ENCODE peak calls at places on chromosomes 1 and 21, in six cellular contexts. One of them, this sample, is unnamed.

GRCh38 chr1:115676498-115677171 is 34.9 kb downstream of the VANGL1 start:
- DNase-seq in mesenchymal stem cell: no peak
- DNase-seq in H9: no peak
- DNase-seq in mesendoderm: no peak
- DNase-seq in IMR-90: no peak
- DNase-seq in neuronal stem cell: peak; percentile 20
- DNase-seq in this sample: no peak

GRCh38 chr1:68202239-68202832 is 30.0 kb downstream of the WLS start:
- DNase-seq in mesenchymal stem cell: no peak
- DNase-seq in H9: no peak
- DNase-seq in mesendoderm: no peak
- DNase-seq in IMR-90: peak; percentile 74
- DNase-seq in neuronal stem cell: no peak
- DNase-seq in this sample: no peak

GRCh38 chr1:69455718-69456117 is 112.0 kb upstream of the LRRC7 start:
- DNase-seq in mesenchymal stem cell: no peak
- DNase-seq in H9: no peak
- DNase-seq in mesendoderm: no peak
- DNase-seq in IMR-90: no peak
- DNase-seq in neuronal stem cell: no peak
- DNase-seq in this sample: no peak

GRCh38 chr21:29092102-29092959 is 18.9 kb upstream of the CCT8 start:
- DNase-seq in mesenchymal stem cell: peak; percentile 78
- DNase-seq in H9: no peak
- DNase-seq in mesendoderm: no peak
- DNase-seq in IMR-90: peak; percentile 73
- DNase-seq in neuronal stem cell: no peak
- DNase-seq in this sample: no peak

GRCh38 chr21:44875341-44875740 is 1.9 kb upstream of the PTTG1IP start:
- DNase-seq in mesenchymal stem cell: no peak
- DNase-seq in H9: no peak
- DNase-seq in mesendoderm: no peak
- DNase-seq in IMR-90: peak; percentile 22
- DNase-seq in neuronal stem cell: no peak
- DNase-seq in this sample: peak; percentile 30

GRCh38 chr1:185825556-185825955 is 91.4 kb downstream of the HMCN1 start:
- DNase-seq in mesenchymal stem cell: peak; percentile 67
- DNase-seq in H9: no peak
- DNase-seq in mesendoderm: no peak
- DNase-seq in IMR-90: no peak
- DNase-seq in neuronal stem cell: no peak
- DNase-seq in this sample: no peak

GRCh38 chr1:243420968-243421675 is 165.3 kb downstream of the SDCCAG8 start:
- DNase-seq in mesenchymal stem cell: no peak
- DNase-seq in H9: no peak
- DNase-seq in mesendoderm: no peak
- DNase-seq in IMR-90: no peak
- DNase-seq in neuronal stem cell: no peak
- DNase-seq in this sample: no peak

GRCh38 chr1:1179339-1179982 is 5.8 kb downstream of the TTLL10 start:
- DNase-seq in mesenchymal stem cell: no peak
- DNase-seq in H9: peak; percentile 29
- DNase-seq in mesendoderm: no peak
- DNase-seq in IMR-90: no peak
- DNase-seq in neuronal stem cell: no peak
- DNase-seq in this sample: no peak

GRCh38 chr1:179393721-179394120 is 27.9 kb downstream of the AXDND1 start:
- DNase-seq in mesenchymal stem cell: no peak
- DNase-seq in H9: no peak
- DNase-seq in mesendoderm: no peak
- DNase-seq in IMR-90: no peak
- DNase-seq in neuronal stem cell: no peak
- DNase-seq in this sample: peak; percentile 55

GRCh38 chr1:201563406-201563780 is 24.5 kb downstream of the NAV1 start:
- DNase-seq in mesenchymal stem cell: no peak
- DNase-seq in H9: no peak
- DNase-seq in mesendoderm: no peak
- DNase-seq in IMR-90: no peak
- DNase-seq in neuronal stem cell: no peak
- DNase-seq in this sample: no peak

GRCh38 chr1:208089971-208090755 is 154.0 kb downstream of the PLXNA2 start:
- DNase-seq in mesenchymal stem cell: no peak
- DNase-seq in H9: no peak
- DNase-seq in mesendoderm: no peak
- DNase-seq in IMR-90: peak; percentile 36
- DNase-seq in neuronal stem cell: no peak
- DNase-seq in this sample: no peak

GRCh38 chr1:51926171-51926812 is 47.8 kb upstream of the NRDC start:
- DNase-seq in mesenchymal stem cell: peak; percentile 46
- DNase-seq in H9: peak; percentile 57
- DNase-seq in mesendoderm: peak; percentile 79
- DNase-seq in IMR-90: peak; percentile 59
- DNase-seq in neuronal stem cell: peak; percentile 20
- DNase-seq in this sample: no peak

GRCh38 chr1:186681136-186681535 is 913 bp upstream of the PTGS2 start:
- DNase-seq in mesenchymal stem cell: no peak
- DNase-seq in H9: no peak
- DNase-seq in mesendoderm: peak; percentile 5
- DNase-seq in IMR-90: peak; percentile 6
- DNase-seq in neuronal stem cell: no peak
- DNase-seq in this sample: no peak

GRCh38 chr1:174053826-174054225 is 31.7 kb upstream of the RC3H1 start:
- DNase-seq in mesenchymal stem cell: no peak
- DNase-seq in H9: no peak
- DNase-seq in mesendoderm: no peak
- DNase-seq in IMR-90: no peak
- DNase-seq in neuronal stem cell: no peak
- DNase-seq in this sample: no peak

GRCh38 chr1:223353939-223354338 is 10.0 kb downstream of the SUSD4 start:
- DNase-seq in mesenchymal stem cell: no peak
- DNase-seq in H9: no peak
- DNase-seq in mesendoderm: no peak
- DNase-seq in IMR-90: no peak
- DNase-seq in neuronal stem cell: no peak
- DNase-seq in this sample: no peak

GRCh38 chr21:37237346-37237745 is 29.8 kb downstream of the VPS26C start:
- DNase-seq in mesenchymal stem cell: no peak
- DNase-seq in H9: no peak
- DNase-seq in mesendoderm: no peak
- DNase-seq in IMR-90: no peak
- DNase-seq in neuronal stem cell: no peak
- DNase-seq in this sample: no peak

GRCh38 chr1:193786041-193786440 is 599.6 kb upstream of the B3GALT2 start:
- DNase-seq in mesenchymal stem cell: no peak
- DNase-seq in H9: no peak
- DNase-seq in mesendoderm: no peak
- DNase-seq in IMR-90: peak; percentile 17
- DNase-seq in neuronal stem cell: no peak
- DNase-seq in this sample: no peak

GRCh38 chr1:226373376-226373775 is 34.5 kb downstream of the PARP1 start:
- DNase-seq in mesenchymal stem cell: no peak
- DNase-seq in H9: no peak
- DNase-seq in mesendoderm: no peak
- DNase-seq in IMR-90: no peak
- DNase-seq in neuronal stem cell: no peak
- DNase-seq in this sample: no peak

GRCh38 chr1:144101397-144102050 is 129.7 kb upstream of the FAM72C start:
- DNase-seq in mesenchymal stem cell: no peak
- DNase-seq in H9: peak; percentile 36
- DNase-seq in mesendoderm: no peak
- DNase-seq in IMR-90: no peak
- DNase-seq in neuronal stem cell: no peak
- DNase-seq in this sample: peak; percentile 0

GRCh38 chr1:226572325-226572726 is 23.8 kb downstream of the STUM start:
- DNase-seq in mesenchymal stem cell: no peak
- DNase-seq in H9: no peak
- DNase-seq in mesendoderm: no peak
- DNase-seq in IMR-90: no peak
- DNase-seq in neuronal stem cell: no peak
- DNase-seq in this sample: no peak

GRCh38 chr1:215923129-215923824 is 356.2 kb downstream of the KCTD3 start:
- DNase-seq in mesenchymal stem cell: peak; percentile 23
- DNase-seq in H9: no peak
- DNase-seq in mesendoderm: peak; percentile 18
- DNase-seq in IMR-90: peak; percentile 44
- DNase-seq in neuronal stem cell: no peak
- DNase-seq in this sample: peak; percentile 43

GRCh38 chr1:156122519-156123355 is 8.2 kb downstream of the LMNA start:
- DNase-seq in mesenchymal stem cell: peak; percentile 94
- DNase-seq in H9: no peak
- DNase-seq in mesendoderm: peak; percentile 56
- DNase-seq in IMR-90: peak; percentile 92
- DNase-seq in neuronal stem cell: no peak
- DNase-seq in this sample: peak; percentile 79

GRCh38 chr1:212671342-212672031 is 28.2 kb downstream of the BATF3 start:
- DNase-seq in mesenchymal stem cell: peak; percentile 80
- DNase-seq in H9: peak; percentile 45
- DNase-seq in mesendoderm: peak; percentile 91
- DNase-seq in IMR-90: peak; percentile 69
- DNase-seq in neuronal stem cell: no peak
- DNase-seq in this sample: peak; percentile 91

GRCh38 chr21:26715116-26715515 is 130.1 kb downstream of the ADAMTS1 start:
- DNase-seq in mesenchymal stem cell: no peak
- DNase-seq in H9: no peak
- DNase-seq in mesendoderm: peak; percentile 87
- DNase-seq in IMR-90: no peak
- DNase-seq in neuronal stem cell: no peak
- DNase-seq in this sample: peak; percentile 94

GRCh38 chr1:108747128-108747827 is 804 bp downstream of the STXBP3 start:
- DNase-seq in mesenchymal stem cell: peak; percentile 94
- DNase-seq in H9: peak; percentile 78
- DNase-seq in mesendoderm: peak; percentile 84
- DNase-seq in IMR-90: peak; percentile 84
- DNase-seq in neuronal stem cell: peak; percentile 51
- DNase-seq in this sample: peak; percentile 80

GRCh38 chr1:204151562-204152309 is at the start of gene ETNK2:
- DNase-seq in mesenchymal stem cell: peak; percentile 57
- DNase-seq in H9: peak; percentile 75
- DNase-seq in mesendoderm: peak; percentile 63
- DNase-seq in IMR-90: peak; percentile 56
- DNase-seq in neuronal stem cell: peak; percentile 47
- DNase-seq in this sample: peak; percentile 40

GRCh38 chr1:234573711-234574299 is 36.2 kb downstream of the IRF2BP2 start:
- DNase-seq in mesenchymal stem cell: peak; percentile 44
- DNase-seq in H9: no peak
- DNase-seq in mesendoderm: peak; percentile 75
- DNase-seq in IMR-90: no peak
- DNase-seq in neuronal stem cell: no peak
- DNase-seq in this sample: peak; percentile 72

DNA sequence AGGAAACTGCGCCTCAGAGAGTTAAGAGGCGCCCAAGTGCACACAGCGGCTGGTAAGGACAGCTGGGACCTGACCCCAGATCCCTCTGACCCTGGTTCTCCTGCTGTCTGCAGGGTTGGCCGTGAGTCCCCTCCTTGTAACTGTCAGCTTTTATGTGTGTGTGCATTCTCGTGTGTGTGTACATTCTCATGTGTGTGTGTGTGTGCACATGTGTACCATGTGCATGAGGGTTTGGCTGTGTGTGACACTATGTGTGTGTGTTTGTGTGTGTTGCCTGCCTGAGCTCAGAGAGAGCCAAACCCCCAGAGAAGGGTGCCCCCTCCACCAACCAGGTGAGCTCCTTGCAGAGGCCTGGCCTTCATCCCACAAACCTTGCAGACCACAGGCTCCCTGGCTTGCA is 25.9 kb upstream of the EFHD2 start:
- DNase-seq in mesenchymal stem cell: no peak
- DNase-seq in H9: no peak
- DNase-seq in mesendoderm: no peak
- DNase-seq in IMR-90: no peak
- DNase-seq in neuronal stem cell: no peak
- DNase-seq in this sample: no peak
- H3K18ac ChIP-seq in mesenchymal stem cell: no peak overlapping the region
- H3K18ac ChIP-seq in H9: no peak overlapping the region
- H3K18ac ChIP-seq in mesendoderm: no peak overlapping the region
- H3K18ac ChIP-seq in IMR-90: no peak overlapping the region
- H3K18ac ChIP-seq in neuronal stem cell: peak overlapping the region; percentile 27
- H3K18ac ChIP-seq in this sample: no peak overlapping the region

GRCh38 chr1:91730781-91731732 is 154.9 kb downstream of the TGFBR3 start:
- DNase-seq in mesenchymal stem cell: peak; percentile 51
- DNase-seq in H9: no peak
- DNase-seq in mesendoderm: no peak
- DNase-seq in IMR-90: peak; percentile 75
- DNase-seq in neuronal stem cell: no peak
- DNase-seq in this sample: peak; percentile 69
- H3K18ac ChIP-seq in mesenchymal stem cell: no peak overlapping the region
- H3K18ac ChIP-seq in H9: no peak overlapping the region
- H3K18ac ChIP-seq in mesendoderm: no peak overlapping the region
- H3K18ac ChIP-seq in IMR-90: no peak overlapping the region
- H3K18ac ChIP-seq in neuronal stem cell: peak overlapping the region; percentile 87
- H3K18ac ChIP-seq in this sample: no peak overlapping the region

DNA sequence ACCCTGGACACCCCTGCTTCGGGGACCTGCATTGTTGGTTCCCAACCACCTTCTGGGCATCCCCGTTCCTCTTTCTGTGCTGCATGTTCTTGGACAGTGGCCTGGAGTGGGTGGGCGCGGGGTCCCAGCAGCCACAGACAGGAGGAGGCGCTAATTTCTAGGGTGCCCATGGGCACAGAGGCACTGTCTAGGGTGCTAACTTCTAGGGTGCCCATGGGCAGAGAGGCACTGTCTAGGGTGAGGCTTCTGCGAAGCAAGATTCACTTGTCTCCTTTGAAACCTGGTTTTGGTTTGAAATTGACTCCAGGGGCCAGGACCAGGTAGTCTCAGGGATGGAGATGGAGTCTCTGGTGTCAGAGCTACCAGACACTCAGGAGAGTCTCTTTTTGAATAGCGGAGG is 815 bp upstream of the MEGF6 start:
- DNase-seq in mesenchymal stem cell: no peak
- DNase-seq in H9: no peak
- DNase-seq in mesendoderm: no peak
- DNase-seq in IMR-90: no peak
- DNase-seq in neuronal stem cell: no peak
- DNase-seq in this sample: no peak
- H3K18ac ChIP-seq in mesenchymal stem cell: peak overlapping the region; percentile 5
- H3K18ac ChIP-seq in H9: no peak overlapping the region
- H3K18ac ChIP-seq in mesendoderm: no peak overlapping the region
- H3K18ac ChIP-seq in IMR-90: no peak overlapping the region
- H3K18ac ChIP-seq in neuronal stem cell: peak overlapping the region; percentile 86
- H3K18ac ChIP-seq in this sample: no peak overlapping the region

DNA sequence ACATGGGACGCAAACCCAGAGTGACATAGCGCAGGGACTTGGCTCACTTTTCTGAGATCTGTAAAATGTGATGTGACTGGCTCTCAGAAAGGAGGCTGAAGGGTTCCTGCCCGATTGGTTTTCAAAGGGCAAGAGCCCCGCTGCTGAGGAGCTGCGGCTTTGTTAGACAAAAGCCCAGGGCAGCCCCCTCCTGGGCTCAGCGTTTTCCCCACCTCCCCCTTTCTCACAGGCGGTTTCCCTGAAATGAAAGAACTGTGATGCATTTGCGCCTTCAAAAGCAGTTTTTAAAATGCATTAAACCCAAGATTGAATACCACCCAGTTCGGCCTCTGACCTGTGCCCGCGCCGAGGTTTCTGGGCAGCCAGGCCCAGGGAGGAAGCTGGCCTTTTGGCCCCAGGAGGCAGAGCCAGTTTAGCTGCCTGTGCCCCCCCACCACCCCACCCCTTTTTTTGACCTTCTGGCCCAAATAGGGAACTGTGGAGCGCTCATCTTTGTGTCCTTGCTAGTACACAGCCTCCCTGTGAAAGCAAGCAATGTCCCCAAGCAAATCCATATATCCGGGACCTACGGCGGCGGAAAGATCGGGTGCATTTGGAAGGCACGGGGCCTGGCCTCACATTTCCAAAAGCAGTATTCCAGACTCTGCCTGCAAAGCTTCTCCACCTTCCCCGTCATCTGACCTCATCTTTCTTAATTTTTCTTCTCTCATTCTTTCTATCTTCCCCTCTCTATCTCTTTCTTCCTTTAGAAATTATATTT is 28.6 kb downstream of the CD247 start:
- DNase-seq in mesenchymal stem cell: no peak
- DNase-seq in H9: peak; percentile 74
- DNase-seq in mesendoderm: peak; percentile 75
- DNase-seq in IMR-90: no peak
- DNase-seq in neuronal stem cell: peak; percentile 89
- DNase-seq in this sample: no peak
- H3K18ac ChIP-seq in mesenchymal stem cell: no peak overlapping the region
- H3K18ac ChIP-seq in H9: peak overlapping the region; percentile 2
- H3K18ac ChIP-seq in mesendoderm: peak overlapping the region; percentile 87
- H3K18ac ChIP-seq in IMR-90: no peak overlapping the region
- H3K18ac ChIP-seq in neuronal stem cell: peak overlapping the region; percentile 24
- H3K18ac ChIP-seq in this sample: no peak overlapping the region